ENCODE peak calls at places on chromosomes 16 and 17, in five cellular contexts. A is tibial nerve, R is testis, S is spleen, Z is IMR-90. U is an unnamed sample.

GRCh38 chr17:28185658-28186057 is 133.3 kb upstream of the TMEM97 start:
- DNase-seq in A (no peak), R (no peak), S (no peak), Z (no peak), U (no peak)

GRCh38 chr17:44214896-44215295 is 4.6 kb downstream of the UBTF start:
- DNase-seq in A (no peak), R (no peak), S (no peak), Z (no peak), U (no peak)

GRCh38 chr16:57004387-57005250 is 15.3 kb downstream of the NLRC5 start:
- DNase-seq in A (no peak), R (no peak), S (no peak), Z (no peak), U (no peak)

GRCh38 chr17:29240477-29240876 is 6.2 kb upstream of the CRYBA1 start:
- DNase-seq in A (no peak), R (no peak), S (no peak), Z (peak; percentile 34), U (no peak)

GRCh38 chr16:85557083-85557975 is 55.8 kb upstream of the GSE1 start:
- DNase-seq in A (no peak), R (peak; percentile 48), S (peak; percentile 89), Z (no peak), U (peak; percentile 51)

GRCh38 chr17:8914554-8914953 is 47.1 kb upstream of the PIK3R6 start:
- DNase-seq in A (no peak), R (no peak), S (no peak), Z (no peak), U (no peak)

GRCh38 chr17:83080641-83081560 is 1.5 kb downstream of the METRNL start:
- DNase-seq in A (no peak), R (no peak), S (peak; percentile 93), Z (peak; percentile 24), U (peak; percentile 44)

GRCh38 chr16:54285414-54286066 is 1.0 kb downstream of the IRX3 start:
- DNase-seq in A (no peak), R (no peak), S (no peak), Z (no peak), U (peak; percentile 87)

GRCh38 chr17:19002191-19002590 is 2.4 kb downstream of the FAM83G start:
- DNase-seq in A (no peak), R (no peak), S (no peak), Z (no peak), U (no peak)

GRCh38 chr17:49404371-49404770 is 10.3 kb downstream of the PHB1 start:
- DNase-seq in A (no peak), R (no peak), S (peak; percentile 89), Z (no peak), U (no peak)

GRCh38 chr16:84308120-84308519 is 13.4 kb downstream of the WFDC1 start:
- DNase-seq in A (no peak), R (peak; percentile 40), S (peak; percentile 81), Z (peak; percentile 34), U (peak; percentile 83)

GRCh38 chr16:10097273-10097672 is 85.0 kb downstream of the GRIN2A start:
- DNase-seq in A (no peak), R (no peak), S (no peak), Z (no peak), U (no peak)

GRCh38 chr17:64146418-64147109 is 16.6 kb upstream of the ERN1 start:
- DNase-seq in A (peak; percentile 47), R (peak; percentile 67), S (peak; percentile 87), Z (peak; percentile 72), U (peak; percentile 61)

GRCh38 chr17:69810326-69811035 is 264.5 kb upstream of the KCNJ16 start:
- DNase-seq in A (no peak), R (no peak), S (no peak), Z (no peak), U (no peak)

GRCh38 chr16:48511071-48511540 is 98.9 kb downstream of the N4BP1 start:
- DNase-seq in A (no peak), R (no peak), S (peak; percentile 52), Z (peak; percentile 68), U (no peak)

GRCh38 chr16:66250686-66251405 is 115.6 kb upstream of the CDH5 start:
- DNase-seq in A (peak; percentile 80), R (peak; percentile 78), S (no peak), Z (peak; percentile 73), U (no peak)

GRCh38 chr17:56185491-56185890 is 32.2 kb downstream of the ANKFN1 start:
- DNase-seq in A (no peak), R (no peak), S (no peak), Z (peak; percentile 49), U (no peak)

GRCh38 chr17:70276931-70277330 is 107.6 kb downstream of the KCNJ2 start:
- DNase-seq in A (no peak), R (no peak), S (no peak), Z (peak; percentile 32), U (no peak)

GRCh38 chr16:66355526-66355925 is 11.0 kb upstream of the CDH5 start:
- DNase-seq in A (no peak), R (no peak), S (no peak), Z (no peak), U (no peak)

GRCh38 chr17:38868968-38869646 is 751 bp upstream of the LASP1 start:
- DNase-seq in A (peak; percentile 93), R (peak; percentile 95), S (peak; percentile 96), Z (peak; percentile 88), U (peak; percentile 92)
- TF ChIP-seq POLR2A in A (peak; percentile 8), R (no peak), S (peak; percentile 82), Z (no peak), U (peak; percentile 3)

GRCh38 chr17:5115673-5116651 is at the start of gene USP6:
- DNase-seq in A (no peak), R (peak; percentile 77), S (peak; percentile 70), Z (no peak), U (no peak)

GRCh38 chr17:5110816-5111215 is 862 bp downstream of the ZNF232 start:
- DNase-seq in A (no peak), R (no peak), S (no peak), Z (no peak), U (peak; percentile 65)

GRCh38 chr17:5111402-5112204 is at the start of gene ZNF232:
- DNase-seq in A (peak; percentile 81), R (peak; percentile 92), S (peak; percentile 97), Z (peak; percentile 88), U (peak; percentile 92)
- TF ChIP-seq POLR2A in A (peak; percentile 45), R (no peak), S (peak; percentile 31), Z (peak; percentile 23), U (peak; percentile 48)

DNA sequence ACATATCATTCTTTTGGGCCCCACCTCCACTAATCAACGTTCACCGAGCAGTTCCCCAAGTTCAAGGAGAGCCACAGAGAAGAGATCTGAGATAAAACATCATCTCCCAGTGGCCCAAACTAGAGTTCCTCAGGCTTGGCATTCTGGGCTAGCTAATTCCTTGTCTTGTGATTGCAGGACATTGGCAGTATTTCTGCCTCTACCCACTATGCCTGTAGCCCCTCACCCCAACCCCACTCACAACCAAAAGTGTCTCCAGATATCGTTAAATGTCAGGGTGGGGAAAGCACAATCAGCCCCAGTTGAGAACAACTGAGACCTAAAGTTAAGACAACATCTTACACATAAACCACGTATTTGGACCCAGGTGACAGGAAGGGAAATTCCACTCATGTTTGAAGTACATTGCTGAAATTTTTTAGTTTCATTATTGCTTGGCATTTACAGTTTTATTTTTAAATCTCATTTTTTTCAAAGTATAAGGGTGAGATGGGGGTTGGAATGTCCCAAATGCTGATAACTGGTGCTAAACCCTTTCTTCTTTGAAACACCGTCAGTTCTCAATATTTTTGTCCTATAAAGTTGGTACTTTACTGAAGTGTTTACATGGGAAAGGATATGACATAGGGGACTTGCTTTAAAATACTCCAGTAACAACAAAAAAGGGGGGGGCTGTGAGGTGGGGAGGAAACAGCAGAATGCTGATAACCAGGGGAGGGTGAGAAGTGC is 13.6 kb downstream of the ZC3H7A start:
- DNase-seq in A (no peak), R (no peak), S (no peak), Z (peak; percentile 45), U (no peak)
- TF ChIP-seq POLR2A in A (no peak), R (no peak), S (no peak), Z (no peak), U (no peak)

DNA sequence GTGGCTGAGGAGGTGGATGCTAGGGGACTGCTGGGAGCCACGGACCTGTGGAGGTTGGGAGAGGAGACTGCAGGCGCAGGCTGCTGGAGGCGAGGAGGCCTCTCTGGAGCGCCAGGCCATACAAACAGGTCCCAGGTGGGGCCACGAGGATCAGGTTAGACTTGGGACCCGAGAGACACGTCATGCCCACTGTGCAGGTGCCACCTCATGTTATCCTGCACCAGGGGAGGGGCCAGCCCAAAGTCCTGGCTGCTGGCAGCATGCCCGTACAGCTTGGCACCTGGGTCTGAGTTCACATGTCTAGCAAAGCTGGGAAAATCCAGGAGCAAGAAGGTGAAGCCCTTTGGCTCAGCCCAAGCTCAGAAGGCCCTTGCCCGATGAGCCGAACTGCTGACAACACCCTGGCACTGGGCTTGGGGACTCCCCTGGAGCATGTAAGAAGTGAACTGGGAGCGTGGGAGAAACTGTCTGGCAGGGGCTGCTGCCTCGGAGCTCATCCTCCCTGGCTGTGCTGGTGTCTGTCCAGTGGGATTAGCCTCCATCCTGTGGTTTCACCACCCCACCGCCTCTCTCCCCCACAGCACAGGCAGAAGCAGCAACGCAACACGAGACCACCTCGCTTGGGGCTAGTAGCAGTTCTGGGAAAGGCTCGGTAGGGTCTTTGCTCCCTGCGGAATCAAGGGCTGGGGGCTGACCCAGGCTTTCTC is 5.3 kb downstream of the ARHGDIA start:
- DNase-seq in A (no peak), R (peak; percentile 57), S (no peak), Z (no peak), U (peak; percentile 35)
- TF ChIP-seq POLR2A in A (no peak), R (no peak), S (no peak), Z (peak; percentile 56), U (no peak)

GRCh38 chr17:78113804-78114785 is 14.5 kb downstream of the TMC6 start:
- DNase-seq in A (no peak), R (no peak), S (peak; percentile 68), Z (no peak), U (peak; percentile 47)

GRCh38 chr17:78111727-78112507 is 16.6 kb downstream of the TMC6 start:
- DNase-seq in A (no peak), R (no peak), S (peak; percentile 81), Z (no peak), U (no peak)

GRCh38 chr17:78114831-78115723 is 13.5 kb downstream of the TMC6 start:
- DNase-seq in A (no peak), R (no peak), S (peak; percentile 77), Z (no peak), U (no peak)

GRCh38 chr17:78111012-78111726 is 17.4 kb downstream of the TMC6 start:
- DNase-seq in A (no peak), R (no peak), S (no peak), Z (no peak), U (no peak)

GRCh38 chr17:78112508-78113471 is 15.8 kb downstream of the TMC6 start:
- DNase-seq in A (peak; percentile 60), R (peak; percentile 77), S (peak; percentile 96), Z (peak; percentile 13), U (peak; percentile 87)
- TF ChIP-seq POLR2A in A (no peak), R (no peak), S (no peak), Z (no peak), U (no peak)